ENCODE peak calls at places on chromosomes 3 and 15, in seven cellular contexts. A is transverse colon, I is K562, V is A549, D is upper lobe of left lung, R is sigmoid colon, Y is H1. O is an unnamed sample.

GRCh38 chr3:100994187-100994586 is 966 bp upstream of the ABI3BP start:
- DNase-seq in A (no peak), V (no peak), R (no peak), Y (no peak), D (no peak), I (no peak), O (no peak)

GRCh38 chr15:73125219-73125618 is 73.0 kb downstream of the NEO1 start:
- DNase-seq in D (no peak), R (no peak), V (no peak), I (no peak), Y (no peak), A (no peak), O (no peak)

GRCh38 chr3:12972043-12972442 is 101.2 kb downstream of the IQSEC1 start:
- DNase-seq in A (no peak), I (no peak), V (no peak), D (no peak), Y (no peak), R (no peak), O (no peak)

GRCh38 chr3:66889758-66890576 is 108.1 kb upstream of the KBTBD8 start:
- DNase-seq in A (no peak), R (no peak), V (no peak), I (no peak), D (no peak), Y (no peak), O (no peak)

GRCh38 chr15:76035593-76035992 is 23.4 kb upstream of the NRG4 start:
- DNase-seq in D (no peak), A (no peak), I (no peak), V (no peak), R (no peak), Y (no peak), O (no peak)

GRCh38 chr3:121604759-121605158 is 11.6 kb downstream of the FBXO40 start:
- DNase-seq in R (no peak), V (no peak), I (no peak), A (no peak), D (no peak), Y (no peak), O (no peak)

GRCh38 chr15:63826513-63826912 is 7.2 kb downstream of the HERC1 start:
- DNase-seq in A (no peak), D (no peak), I (peak; percentile 66), V (no peak), R (no peak), Y (no peak), O (no peak)

GRCh38 chr3:50163572-50163971 is 8.4 kb downstream of the SEMA3F start:
- DNase-seq in I (no peak), V (no peak), D (no peak), Y (no peak), A (no peak), R (no peak), O (no peak)

GRCh38 chr3:194089357-194090177 is 46.4 kb upstream of the HES1 start:
- DNase-seq in A (peak; percentile 63), I (peak; percentile 94), Y (no peak), V (peak; percentile 86), D (no peak), R (peak; percentile 96), O (peak; percentile 64)

GRCh38 chr3:30895329-30895728 is 868 bp upstream of the GADL1 start:
- DNase-seq in Y (no peak), A (no peak), V (no peak), D (no peak), I (no peak), R (no peak), O (no peak)

GRCh38 chr3:171799501-171799900 is 10.8 kb downstream of the PLD1 start:
- DNase-seq in V (no peak), R (no peak), D (no peak), I (no peak), A (no peak), Y (no peak), O (no peak)

GRCh38 chr15:48632651-48633050 is 12.9 kb downstream of the FBN1 start:
- DNase-seq in Y (no peak), D (no peak), A (no peak), V (no peak), I (no peak), R (no peak), O (no peak)

GRCh38 chr3:120088622-120089021 is 5.6 kb downstream of the GSK3B start:
- DNase-seq in I (no peak), V (no peak), D (no peak), R (no peak), Y (no peak), A (no peak), O (no peak)

GRCh38 chr15:68820205-68820588 is 498 bp downstream of the ANP32A start:
- DNase-seq in V (peak; percentile 31), R (peak; percentile 79), D (peak; percentile 90), A (peak; percentile 52), I (peak; percentile 50), Y (no peak), O (no peak)

GRCh38 chr3:133181364-133182254 is 143.4 kb downstream of the TMEM108 start:
- DNase-seq in R (no peak), D (no peak), I (no peak), V (no peak), A (no peak), Y (no peak), O (no peak)
- TF ChIP-seq EP300 in R (no peak), D (no peak), I (no peak), V (no peak), A (no peak), Y (no peak), O (no peak)

DNA sequence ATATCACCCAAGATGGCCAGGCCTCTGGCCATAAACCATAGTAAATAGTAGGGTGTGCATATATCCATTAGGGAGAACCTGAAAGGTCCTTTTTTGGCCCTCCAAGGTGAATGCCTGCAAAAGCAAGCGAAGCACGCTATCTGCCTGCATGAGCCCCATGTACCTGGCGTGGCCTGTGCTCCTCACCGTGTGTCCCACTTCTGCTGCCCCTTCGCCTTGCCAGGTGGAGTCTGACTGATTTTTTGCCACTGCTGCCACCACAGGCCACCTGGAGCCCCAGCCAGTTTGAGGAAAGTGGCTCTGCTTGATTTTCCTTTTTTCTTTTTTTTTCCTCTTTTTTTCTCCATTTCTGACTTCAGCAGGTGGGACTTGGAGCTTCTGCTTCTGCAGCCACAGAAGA is 139.7 kb downstream of the SNRPN start:
- DNase-seq in Y (peak; percentile 33), A (no peak), I (no peak), D (no peak), R (no peak), V (no peak), O (no peak)
- H3K9me3 ChIP-seq in Y (peaks cover 34% of the 10 kb centered on the region), A (peaks cover 30% of the 10 kb centered on the region), I (no peaks in the 10 kb centered on the region), D (peaks cover 63% of the 10 kb centered on the region), R (peaks cover 55% of the 10 kb centered on the region), V (no peaks in the 10 kb centered on the region), O (peaks cover 41% of the 10 kb centered on the region)

GRCh38 chr3:175965036-175965435 is 1105.9 kb downstream of the NAALADL2 start:
- DNase-seq in D (no peak), R (no peak), A (no peak), I (no peak), Y (no peak), V (no peak), O (no peak)

DNA sequence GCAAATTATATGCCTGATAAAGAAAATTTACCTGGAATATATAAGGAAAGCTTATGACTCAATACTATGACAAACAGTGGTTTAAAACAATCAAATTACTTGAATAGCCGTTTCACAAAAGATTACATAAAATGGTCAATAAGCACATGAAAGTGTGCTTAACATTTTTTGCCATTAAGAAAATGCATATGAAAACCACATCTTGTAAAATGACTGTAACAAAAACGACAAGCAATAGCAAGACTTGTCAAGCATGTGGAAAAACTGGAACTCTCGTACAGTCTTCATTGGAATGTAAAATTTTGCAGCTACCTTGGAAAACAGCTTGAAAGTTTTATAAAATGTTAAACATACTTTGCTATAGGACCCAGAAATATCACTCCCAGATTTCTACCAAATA is 1110.3 kb downstream of the NAALADL2 start:
- DNase-seq in D (no peak), A (no peak), R (no peak), I (no peak), V (no peak), Y (no peak), O (no peak)
- TF ChIP-seq POLR2A in D (no peak), A (no peak), R (no peak), I (no peak), V (no peak), Y (no peak), O (no peak)

GRCh38 chr3:183635431-183636220 is at the start of gene KLHL24:
- DNase-seq in Y (peak; percentile 92), D (peak; percentile 95), A (peak; percentile 95), V (peak; percentile 78), R (peak; percentile 96), I (peak; percentile 96), O (peak; percentile 87)
- TF ChIP-seq EP300 in Y (no peak), D (no peak), A (no peak), V (no peak), R (no peak), I (no peak), O (peak; percentile 83)

GRCh38 chr15:95698971-95699370 is 631.5 kb upstream of the NR2F2 start:
- DNase-seq in I (no peak), R (no peak), V (no peak), A (no peak), Y (no peak), D (no peak), O (no peak)
- H3K9me3 ChIP-seq in I (peaks cover 33% of the 10 kb centered on the region), R (peaks cover 9% of the 10 kb centered on the region), V (peaks cover 49% of the 10 kb centered on the region), A (peaks cover 30% of the 10 kb centered on the region), Y (peaks cover 33% of the 10 kb centered on the region), D (peaks cover 13% of the 10 kb centered on the region), O (peaks cover 53% of the 10 kb centered on the region)

GRCh38 chr15:34223904-34224596 is 766 bp upstream of the EMC4 start:
- DNase-seq in I (peak; percentile 47), D (peak; percentile 45), Y (no peak), V (peak; percentile 35), A (peak; percentile 9), R (no peak), O (no peak)
- TF ChIP-seq POLR2A in I (no peak), D (no peak), Y (no peak), V (peak; percentile 8), A (no peak), R (no peak), O (no peak)

O was measured in tibial nerve.